ENCODE peak calls at places on chromosomes 4 and X, in ten cellular contexts. X is mammary epithelial cell, N is spleen, B is Peyer's patch, C is cardiac muscle cell, F is fibroblast of mammary gland, M is A673, P is tibial artery, J is IMR-90, A is breast epithelium. Q is an unnamed sample.

GRCh38 chrX:109533631-109534030 is 3.0 kb upstream of the NXT2 start:
- DNase-seq in J (peak), F (peak), A (no peak), X (peak), P (no peak), B (no peak), N (no peak), C (no peak), M (no peak), Q (no peak)

GRCh38 chr4:26325191-26325590 is 4.4 kb downstream of the RBPJ start:
- DNase-seq in C (peak), A (no peak), X (peak), P (no peak), M (peak), N (no peak), J (peak), B (no peak), F (peak), Q (no peak)

GRCh38 chr4:125315571-125316390 is 1.0 kb downstream of the FAT4 start:
- DNase-seq in F (peak), P (peak), X (peak), A (no peak), C (peak), N (peak), M (peak), B (peak), J (peak), Q (no peak)

GRCh38 chr4:78938474-78938867 is 767 bp downstream of the PAQR3 start:
- DNase-seq in B (no peak), M (no peak), C (no peak), A (no peak), P (no peak), N (no peak), X (no peak), J (no peak), F (no peak), Q (no peak)

GRCh38 chr4:4368821-4369580 is 17.9 kb upstream of the NSG1 start:
- DNase-seq in M (no peak), X (no peak), C (no peak), A (no peak), J (no peak), F (no peak), B (no peak), N (no peak), P (no peak), Q (no peak)

GRCh38 chr4:186707574-186707973 is 16.1 kb downstream of the FAT1 start:
- DNase-seq in X (no peak), F (no peak), M (no peak), C (no peak), N (no peak), P (no peak), B (no peak), J (no peak), A (no peak), Q (no peak)

GRCh38 chr4:113407409-113407808 is 354.1 kb downstream of the CAMK2D start:
- DNase-seq in X (no peak), M (no peak), P (no peak), B (no peak), C (no peak), A (no peak), F (no peak), N (no peak), J (no peak), Q (no peak)

GRCh38 chr4:69038582-69038981 is 57.7 kb upstream of the UGT2B7 start:
- DNase-seq in A (no peak), X (no peak), C (no peak), N (no peak), P (no peak), F (peak), M (peak), J (peak), B (no peak), Q (no peak)

GRCh38 chr4:81343046-81343445 is 128.0 kb upstream of the PRKG2 start:
- DNase-seq in J (no peak), B (no peak), M (no peak), P (no peak), A (no peak), X (no peak), F (no peak), N (no peak), C (no peak), Q (no peak)

GRCh38 chr4:16573744-16574143 is 324.7 kb downstream of the LDB2 start:
- DNase-seq in J (peak), C (no peak), M (no peak), A (peak), P (no peak), B (no peak), N (no peak), F (peak), X (no peak), Q (peak)

GRCh38 chrX:134374910-134375309 is 85.1 kb upstream of the HPRT1 start:
- DNase-seq in A (no peak), C (no peak), J (no peak), F (no peak), N (no peak), M (no peak), P (no peak), B (no peak), X (no peak), Q (no peak)

GRCh38 chr4:75002381-75002780 is 69.5 kb downstream of the PARM1 start:
- DNase-seq in A (no peak), J (no peak), B (no peak), N (no peak), F (no peak), C (no peak), P (no peak), X (no peak), M (no peak), Q (no peak)

GRCh38 chrX:47351706-47352105 is 18.7 kb upstream of the ZNF157 start:
- DNase-seq in N (no peak), C (no peak), J (peak), P (no peak), X (peak), M (peak), F (peak), A (no peak), B (no peak), Q (no peak)

GRCh38 chrX:8138252-8138651 is 32.8 kb downstream of the VCX2 start:
- DNase-seq in X (no peak), J (no peak), F (peak), N (no peak), C (no peak), B (no peak), P (no peak), A (no peak), M (no peak), Q (no peak)

GRCh38 chrX:8144925-8145324 is 26.1 kb downstream of the VCX2 start:
- DNase-seq in C (no peak), M (no peak), P (no peak), J (no peak), N (no peak), F (no peak), B (no peak), X (no peak), A (no peak), Q (no peak)

GRCh38 chrX:8140986-8141385 is 30.1 kb downstream of the VCX2 start:
- DNase-seq in M (no peak), A (no peak), N (no peak), J (no peak), C (no peak), B (no peak), P (no peak), X (no peak), F (no peak), Q (no peak)

GRCh38 chrX:8139713-8140112 is 31.4 kb downstream of the VCX2 start:
- DNase-seq in B (no peak), N (no peak), A (no peak), P (no peak), M (no peak), X (peak), F (peak), C (no peak), J (no peak), Q (no peak)
- H3K4me3 ChIP-seq in B (no peak), N (no peak), A (no peak), P (no peak), M (no peak), X (no peak), F (no peak), C (no peak), J (no peak), Q (no peak)

DNA sequence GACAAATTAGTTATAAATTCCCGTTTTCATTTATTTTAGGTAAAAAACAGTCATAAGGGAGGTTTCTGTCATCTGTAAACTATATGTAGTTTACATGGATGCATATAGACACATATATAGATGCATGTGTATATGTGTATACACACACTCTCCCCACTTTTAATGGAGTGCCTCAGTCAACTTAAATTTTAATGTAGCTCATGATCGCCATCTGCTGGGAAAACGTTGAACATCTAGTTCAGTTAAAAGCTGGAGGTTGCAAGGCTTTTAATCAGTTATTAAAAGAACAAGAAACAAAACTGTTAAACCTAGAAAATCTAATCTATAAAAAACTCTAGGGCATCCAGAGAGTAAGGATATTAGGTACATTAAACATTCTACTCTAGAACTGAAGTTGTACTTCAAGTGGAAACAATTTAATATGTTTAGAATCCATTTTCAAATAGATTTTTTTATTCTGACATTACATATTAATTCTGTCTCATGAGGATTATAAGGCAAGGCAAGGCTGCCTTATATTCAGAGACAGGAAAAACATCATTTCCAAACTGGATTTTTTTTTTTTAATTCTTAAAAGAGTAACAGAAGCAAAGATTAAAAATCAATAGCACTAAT is 122.6 kb downstream of the SHISA3 start:
- DNase-seq in N (no peak), C (peak), A (no peak), B (no peak), M (peak), X (peak), P (no peak), J (peak), F (peak), Q (peak)
- TF ChIP-seq CTCF in N (peak), C (peak), A (peak), B (peak), M (peak), X (peak), P (peak), J (peak), F (peak), Q (peak)

GRCh38 chrX:129953334-129953648 is 29.1 kb upstream of the BCORL1 start:
- DNase-seq in P (no peak), X (no peak), M (no peak), A (no peak), F (no peak), J (no peak), B (no peak), N (no peak), C (no peak), Q (no peak)
- H3K4me3 ChIP-seq in P (peak), X (no peak), M (peak), A (peak), F (no peak), J (no peak), B (peak), N (peak), C (peak), Q (no peak)

DNA sequence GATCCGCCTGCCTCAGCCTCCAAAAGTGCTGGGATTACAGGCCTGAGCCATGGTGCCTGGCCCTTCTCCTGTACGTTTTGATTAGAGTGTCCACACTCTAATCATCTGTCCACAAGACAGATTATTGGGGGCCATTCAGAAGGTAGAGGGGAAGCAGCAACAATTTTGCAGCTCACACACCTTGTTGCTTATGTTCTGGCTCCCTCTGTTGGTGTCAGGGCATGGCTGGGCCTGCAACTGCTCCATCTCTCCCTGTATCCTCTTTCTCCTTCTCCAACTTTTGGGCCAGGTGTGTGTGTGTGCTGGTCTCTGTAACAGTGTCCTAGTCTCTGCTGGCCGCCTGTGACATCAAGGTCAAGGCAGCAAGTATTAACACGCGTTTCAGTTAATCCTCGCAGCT is 125.5 kb upstream of the MBNL3 start:
- DNase-seq in M (peak), N (no peak), P (no peak), C (peak), F (peak), B (no peak), J (no peak), X (no peak), A (no peak), Q (no peak)
- TF ChIP-seq CTCF in M (peak), N (no peak), P (no peak), C (peak), F (peak), B (no peak), J (peak), X (no peak), A (no peak), Q (peak)

GRCh38 chr4:184409502-184409901 is 64.8 kb downstream of the IRF2 start:
- DNase-seq in J (no peak), M (no peak), N (no peak), B (no peak), C (no peak), A (no peak), X (no peak), P (peak), F (no peak), Q (no peak)
- H3K4me3 ChIP-seq in J (no peak), M (no peak), N (no peak), B (no peak), C (no peak), A (no peak), X (no peak), P (no peak), F (no peak), Q (no peak)

GRCh38 chr4:168710353-168710946 is 213.6 kb downstream of the PALLD start:
- DNase-seq in C (peak), M (peak), F (peak), N (no peak), B (no peak), J (peak), A (peak), X (peak), P (no peak), Q (peak)
- TF ChIP-seq CTCF in C (peak), M (peak), F (peak), N (peak), B (peak), J (peak), A (peak), X (peak), P (peak), Q (peak)

GRCh38 chrX:49043987-49044281 is 777 bp upstream of the TFE3 start:
- DNase-seq in X (no peak), P (no peak), A (no peak), B (no peak), N (no peak), C (no peak), M (no peak), J (no peak), F (no peak), Q (no peak)
- H3K4me3 ChIP-seq in X (peak), P (peak), A (peak), B (peak), N (no peak), C (no peak), M (peak), J (no peak), F (peak), Q (peak)

GRCh38 chrX:19005909-19006308 is 22.0 kb upstream of the PHKA2 start:
- DNase-seq in C (no peak), J (no peak), P (no peak), N (no peak), F (no peak), M (no peak), A (no peak), X (no peak), B (no peak), Q (no peak)
- TF ChIP-seq CTCF in C (no peak), J (no peak), P (no peak), N (no peak), F (no peak), M (no peak), A (no peak), X (no peak), B (peak), Q (no peak)

DNA sequence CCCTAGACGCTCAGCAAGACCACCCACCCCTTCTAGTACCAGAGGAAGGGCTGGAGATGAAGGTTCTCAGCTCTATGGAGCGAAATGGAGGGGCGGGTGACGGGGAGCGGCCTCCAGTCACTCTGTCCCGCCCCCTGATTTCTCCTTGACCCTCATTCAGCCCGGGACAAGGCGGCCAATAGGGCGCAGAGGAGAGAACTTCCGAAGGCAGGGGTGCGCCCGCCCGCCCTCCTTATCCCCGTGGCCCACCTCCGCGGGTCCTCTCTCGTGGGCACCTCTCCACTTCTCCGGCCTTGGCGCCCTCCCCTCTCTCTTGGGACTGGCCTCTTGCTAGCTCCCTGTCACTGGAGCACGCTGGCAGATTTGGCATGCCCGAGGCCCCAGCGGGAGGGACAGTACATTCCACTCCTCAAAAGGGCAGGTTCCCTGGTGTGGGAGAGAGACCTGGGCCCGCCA is 1.1 kb upstream of the SEPTIN6 start:
- DNase-seq in M (no peak), P (no peak), F (no peak), A (no peak), C (peak), X (no peak), N (peak), J (no peak), B (no peak), Q (no peak)
- H3K4me3 ChIP-seq in M (no peak), P (peak), F (no peak), A (no peak), C (peak), X (no peak), N (peak), J (no peak), B (peak), Q (no peak)